ENCODE peak calls at places on chromosomes 4 and X, in nine cellular contexts. K is CD8-positive, alpha-beta T cell; N is fibroblast of the aortic adventitia; L is GM23338; C is right atrium auricular region; M is breast epithelium; W is cardiac fibroblast; V is right lobe of liver; A is hepatocyte. H is an unnamed sample.

GRCh38 chrX:9586992-9587392 is 122.1 kb downstream of the TBL1X start:
- DNase-seq in C (no peak), K (no peak), L (peak), N (no peak), V (no peak), W (no peak), A (no peak), M (no peak), H (no peak)

GRCh38 chrX:650274-650673 is 19.7 kb downstream of the SHOX start:
- DNase-seq in V (no peak), A (no peak), K (no peak), M (no peak), C (no peak), N (no peak), W (no peak), L (no peak), H (no peak)

GRCh38 chr4:120841580-120841979 is 80.9 kb downstream of the PRDM5 start:
- DNase-seq in W (peak), L (no peak), A (no peak), V (no peak), N (peak), C (no peak), M (no peak), K (no peak), H (no peak)

GRCh38 chrX:103629295-103630170 is 758 bp downstream of the TCEAL1 start:
- DNase-seq in A (peak), W (peak), L (peak), V (peak), N (peak), M (peak), K (no peak), C (no peak), H (peak)

GRCh38 chr4:71609159-71609558 is 174.7 kb downstream of the GC start:
- DNase-seq in A (no peak), M (no peak), K (no peak), N (no peak), V (no peak), C (no peak), W (peak), L (no peak), H (no peak)

GRCh38 chr4:70356185-70356584 is 4.4 kb upstream of the SMR3A start:
- DNase-seq in N (no peak), C (no peak), L (no peak), K (no peak), W (no peak), M (no peak), V (no peak), A (no peak), H (no peak)

GRCh38 chrX:31656013-31656412 is 584.2 kb upstream of the FTHL17 start:
- DNase-seq in W (peak), M (no peak), A (no peak), C (no peak), K (no peak), V (no peak), N (peak), L (no peak), H (no peak)

GRCh38 chr4:122914292-122914904 is 8.0 kb downstream of the NUDT6 start:
- DNase-seq in N (peak), K (no peak), A (peak), W (peak), M (no peak), L (peak), V (no peak), C (no peak), H (peak)

GRCh38 chr4:74624351-74625151 is 169.8 kb downstream of the BTC start:
- DNase-seq in V (no peak), L (no peak), N (peak), A (peak), M (no peak), C (no peak), W (peak), K (no peak), H (no peak)

GRCh38 chr4:4853921-4854648 is 5.4 kb upstream of the MSX1 start:
- DNase-seq in W (no peak), C (no peak), K (no peak), V (no peak), A (no peak), N (no peak), L (no peak), M (no peak), H (no peak)

GRCh38 chr4:4855293-4856070 is 4.0 kb upstream of the MSX1 start:
- DNase-seq in N (no peak), C (no peak), L (peak), M (no peak), K (no peak), V (no peak), A (no peak), W (no peak), H (no peak)

GRCh38 chr4:4856071-4857000 is 3.1 kb upstream of the MSX1 start:
- DNase-seq in L (peak), A (peak), K (no peak), M (no peak), N (no peak), W (no peak), V (no peak), C (no peak), H (no peak)

GRCh38 chr4:4853371-4853823 is 6.1 kb upstream of the MSX1 start:
- DNase-seq in V (no peak), N (no peak), A (no peak), K (no peak), C (no peak), M (no peak), L (peak), W (no peak), H (no peak)

DNA sequence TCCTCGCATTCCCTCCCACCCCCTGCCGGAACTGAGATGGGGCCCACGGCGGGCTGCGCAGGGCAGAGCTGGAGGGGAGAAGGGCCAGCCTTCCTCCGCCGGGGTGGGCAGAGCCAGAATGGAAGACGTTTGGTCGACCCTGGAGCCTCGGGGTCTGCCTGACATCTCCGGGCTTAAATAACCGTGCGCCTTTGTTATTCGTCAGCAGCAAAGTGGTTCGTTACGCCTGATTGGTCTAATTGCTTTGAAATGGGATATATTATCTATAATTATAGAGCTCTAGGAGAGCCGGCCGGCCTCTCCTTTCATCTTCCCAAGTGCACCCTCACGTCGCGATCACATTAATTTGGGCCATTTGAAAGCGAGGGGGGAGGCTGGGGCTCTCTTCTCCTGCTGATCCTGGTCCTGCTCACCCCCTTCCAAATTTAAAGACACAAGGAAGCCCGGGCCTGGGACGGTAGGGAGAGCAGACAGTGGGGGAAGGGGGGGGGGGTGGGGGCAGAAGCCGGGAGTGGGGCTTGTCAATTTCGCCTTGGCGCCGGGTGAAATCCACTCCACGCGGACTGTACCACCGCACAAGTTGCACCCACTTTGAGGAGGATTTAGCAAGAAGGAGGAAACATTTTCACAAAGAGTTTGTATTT is 4.7 kb upstream of the MSX1 start:
- DNase-seq in K (no peak), A (no peak), M (no peak), C (no peak), V (no peak), W (no peak), L (peak), N (no peak), H (no peak)
- H3K4me3 ChIP-seq in K (no peak), A (no peak), M (no peak), C (no peak), V (no peak), W (no peak), L (peak), N (no peak), H (no peak)

GRCh38 chrX:78125148-78125547 is 14.3 kb downstream of the TAF9B start:
- DNase-seq in M (no peak), C (no peak), A (no peak), N (no peak), W (no peak), K (no peak), L (no peak), V (no peak), H (no peak)

GRCh38 chrX:78129714-78130113 is 9.7 kb downstream of the TAF9B start:
- DNase-seq in K (no peak), W (no peak), C (no peak), V (no peak), A (no peak), M (no peak), L (no peak), N (no peak), H (no peak)

GRCh38 chrX:78119521-78120227 is 15.6 kb downstream of the PGK1 start:
- DNase-seq in M (no peak), V (no peak), W (no peak), A (no peak), C (no peak), N (no peak), K (no peak), L (peak), H (no peak)

GRCh38 chrX:78123190-78123589 is 16.3 kb downstream of the TAF9B start:
- DNase-seq in M (no peak), L (no peak), W (peak), C (no peak), A (no peak), V (no peak), N (peak), K (no peak), H (no peak)

GRCh38 chrX:78124304-78124703 is 15.1 kb downstream of the TAF9B start:
- DNase-seq in W (no peak), L (no peak), V (no peak), N (peak), M (no peak), K (no peak), C (no peak), A (no peak), H (no peak)
- TF ChIP-seq CTCF in W (no peak), L (peak), V (peak), N (no peak), M (no peak), K (no peak), C (no peak), A (peak), H (no peak)

DNA sequence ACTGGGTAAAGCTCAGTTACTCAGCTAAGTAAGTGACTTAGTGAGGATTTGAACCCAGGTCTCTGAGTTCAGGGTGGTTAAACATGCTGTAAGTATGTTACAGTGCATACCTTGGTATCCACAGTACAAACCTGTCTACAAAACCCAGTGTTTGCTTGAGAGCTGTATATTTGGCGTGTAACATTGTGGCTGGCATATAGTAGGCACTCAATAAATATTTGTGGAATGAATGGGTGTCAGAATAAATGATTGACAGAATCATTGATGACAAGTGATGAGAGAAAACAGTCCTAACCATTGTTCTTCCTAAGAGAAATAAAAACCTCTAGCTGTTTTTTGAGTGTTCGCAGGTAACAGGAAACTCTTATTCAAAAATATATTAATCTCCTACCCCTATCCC is 79.7 kb upstream of the BCOR start:
- DNase-seq in V (no peak), N (no peak), C (no peak), A (no peak), L (no peak), K (no peak), W (no peak), M (no peak), H (no peak)
- H3K4me3 ChIP-seq in V (no peak), N (no peak), C (no peak), A (no peak), L (peak), K (peak), W (no peak), M (no peak), H (peak)

DNA sequence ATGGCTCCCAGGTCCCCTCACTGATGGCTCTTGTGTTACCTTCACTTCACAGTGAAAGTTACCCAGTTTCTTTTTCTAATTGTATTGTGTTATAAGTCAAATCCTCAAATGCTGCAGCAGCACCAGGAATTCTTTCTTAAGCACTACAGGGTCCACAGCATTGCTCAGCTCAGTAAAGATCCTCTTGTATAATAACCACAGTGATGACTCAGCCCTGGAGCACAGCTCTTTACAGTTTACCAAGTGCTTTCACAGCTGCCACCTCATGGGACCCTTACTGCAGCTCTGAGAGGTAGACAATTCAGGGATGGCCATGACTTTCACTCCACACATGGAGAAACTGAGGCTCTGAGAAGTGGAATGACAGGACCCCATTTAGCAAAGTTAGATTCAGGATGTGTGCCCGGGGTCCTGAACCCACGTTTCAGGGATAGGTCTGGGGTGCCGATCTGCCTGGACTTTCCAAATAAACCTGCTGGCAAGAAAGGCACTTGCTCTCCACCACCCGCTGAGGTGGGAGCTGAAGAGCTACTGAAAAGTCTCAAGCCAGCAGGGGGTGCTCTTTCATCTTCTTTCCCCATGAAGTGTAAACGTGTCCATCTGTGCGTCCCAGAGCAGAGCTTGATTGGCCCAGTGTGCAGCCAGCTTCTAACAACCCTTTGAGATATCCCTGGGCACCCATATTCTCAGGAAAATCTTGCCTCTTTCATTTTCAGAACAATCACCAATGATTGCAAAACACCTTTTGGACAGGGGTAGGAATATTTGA is 35.7 kb upstream of the GABRQ start:
- DNase-seq in V (no peak), L (peak), W (no peak), A (no peak), M (no peak), C (no peak), K (no peak), N (no peak), H (no peak)
- TF ChIP-seq CTCF in V (no peak), L (peak), W (no peak), A (no peak), M (no peak), C (no peak), K (no peak), N (no peak), H (no peak)

GRCh38 chr4:85399270-85399669 is 75.7 kb upstream of the ARHGAP24 start:
- DNase-seq in C (no peak), K (no peak), N (no peak), L (no peak), V (no peak), W (peak), M (no peak), A (no peak), H (no peak)

GRCh38 chr4:85402371-85402770 is 72.6 kb upstream of the ARHGAP24 start:
- DNase-seq in A (peak), N (peak), V (no peak), K (no peak), W (peak), L (no peak), C (no peak), M (no peak), H (no peak)

GRCh38 chr4:85393201-85393600 is 81.7 kb upstream of the ARHGAP24 start:
- DNase-seq in M (no peak), N (no peak), V (no peak), L (no peak), A (no peak), W (no peak), C (no peak), K (no peak), H (no peak)

GRCh38 chr4:85398276-85398675 is 76.7 kb upstream of the ARHGAP24 start:
- DNase-seq in C (no peak), V (no peak), N (peak), M (no peak), L (no peak), A (peak), K (no peak), W (peak), H (no peak)
- H3K4me3 ChIP-seq in C (no peak), V (no peak), N (no peak), M (no peak), L (no peak), A (no peak), K (no peak), W (no peak), H (no peak)

H was measured in Caco-2.